ENCODE peak calls at places on chromosomes 6 and 20, in six cellular contexts. K is sigmoid colon, L is tibial nerve, E is NB4, M is heart left ventricle, I is GM12878. R is an unnamed sample.

GRCh38 chr6:53011993-53012392 is 16.9 kb upstream of the GSTA4 start:
- DNase-seq in E (no peak), K (no peak), M (no peak), I (no peak), L (no peak), R (no peak)

GRCh38 chr6:162055365-162055764 is 672.2 kb downstream of the PRKN start:
- DNase-seq in E (no peak), I (no peak), L (no peak), M (no peak), K (no peak), R (no peak)

GRCh38 chr20:48723308-48724264 is 104.2 kb downstream of the PREX1 start:
- DNase-seq in M (no peak), E (peak; percentile 70), I (no peak), L (peak; percentile 51), K (peak; percentile 78), R (no peak)

GRCh38 chr6:10369896-10370295 is 45.0 kb downstream of the TFAP2A start:
- DNase-seq in K (no peak), L (no peak), E (no peak), M (no peak), I (no peak), R (no peak)

GRCh38 chr6:36860126-36860525 is 14.5 kb downstream of the PPIL1 start:
- DNase-seq in E (no peak), L (no peak), I (no peak), M (no peak), K (no peak), R (no peak)

GRCh38 chr6:92341224-92341623 is 1078.1 kb downstream of the EPHA7 start:
- DNase-seq in L (no peak), M (no peak), I (no peak), K (no peak), E (no peak), R (no peak)

GRCh38 chr6:36204068-36204753 is 7.7 kb downstream of the BRPF3 start:
- DNase-seq in M (no peak), E (peak; percentile 88), I (peak; percentile 27), L (no peak), K (no peak), R (no peak)

GRCh38 chr6:38612386-38612965 is 27.3 kb downstream of the BTBD9 start:
- DNase-seq in I (no peak), E (no peak), M (no peak), L (no peak), K (no peak), R (no peak)

GRCh38 chr6:56802570-56802969 is 152.3 kb upstream of the BEND6 start:
- DNase-seq in M (no peak), K (no peak), L (no peak), E (no peak), I (no peak), R (no peak)

GRCh38 chr6:28134015-28134414 is 7.7 kb upstream of the ZKSCAN8 start:
- DNase-seq in L (no peak), M (no peak), E (peak; percentile 72), I (no peak), K (no peak), R (no peak)

GRCh38 chr20:6851136-6851535 is 83.7 kb downstream of the BMP2 start:
- DNase-seq in E (no peak), K (no peak), M (no peak), I (no peak), L (no peak), R (no peak)

GRCh38 chr6:50030777-50031562 is 9.2 kb upstream of the DEFB110 start:
- DNase-seq in E (peak; percentile 32), M (no peak), I (no peak), L (no peak), K (no peak), R (no peak)

GRCh38 chr20:39547546-39548410 is 585.6 kb downstream of the DHX35 start:
- DNase-seq in K (no peak), E (no peak), L (no peak), M (no peak), I (no peak), R (no peak)

GRCh38 chr6:34897130-34897529 is 8.1 kb downstream of the ANKS1A start:
- DNase-seq in I (no peak), E (no peak), K (no peak), M (no peak), L (no peak), R (no peak)

GRCh38 chr20:23081263-23081811 is 4.8 kb downstream of the CD93 start:
- DNase-seq in M (no peak), L (no peak), I (no peak), K (no peak), E (peak; percentile 59), R (no peak)

GRCh38 chr20:57291003-57291402 is 24.6 kb upstream of the BMP7 start:
- DNase-seq in M (no peak), E (no peak), L (no peak), K (no peak), I (no peak), R (no peak)

GRCh38 chr6:82397962-82398692 is 34.5 kb downstream of the TPBG start:
- DNase-seq in K (no peak), I (no peak), M (no peak), E (no peak), L (no peak), R (no peak)

GRCh38 chr6:109166643-109167042 is 71.3 kb downstream of the CEP57L1 start:
- DNase-seq in E (no peak), M (no peak), K (no peak), I (no peak), L (no peak), R (no peak)

GRCh38 chr6:167825759-167826229 is 917 bp upstream of the AFDN start:
- DNase-seq in E (no peak), I (no peak), M (no peak), L (no peak), K (peak; percentile 75), R (no peak)

GRCh38 chr6:42159431-42160024 is 13.6 kb upstream of the GUCA1A start:
- DNase-seq in I (no peak), M (no peak), K (no peak), E (no peak), L (no peak), R (no peak)

GRCh38 chr6:27505209-27506027 is 32.5 kb upstream of the ZNF184 start:
- DNase-seq in I (peak; percentile 63), E (peak; percentile 54), K (peak; percentile 77), L (peak; percentile 69), M (peak; percentile 25), R (no peak)

GRCh38 chr6:160258346-160259142 is at the start of gene SLC22A2:
- DNase-seq in K (no peak), E (no peak), I (no peak), M (no peak), L (no peak), R (peak; percentile 57)

GRCh38 chr20:17969884-17970409 is 1.1 kb downstream of the MGME1 start:
- DNase-seq in M (peak; percentile 39), E (peak; percentile 90), K (no peak), I (no peak), L (peak; percentile 29), R (no peak)

GRCh38 chr6:106134906-106135634 is 48.9 kb downstream of the PRDM1 start:
- DNase-seq in I (no peak), E (no peak), M (no peak), L (no peak), K (no peak), R (no peak)

GRCh38 chr6:35083507-35083906 is 57.6 kb downstream of the TCP11 start:
- DNase-seq in E (peak; percentile 32), K (peak; percentile 53), I (no peak), M (peak; percentile 10), L (no peak), R (no peak)

DNA sequence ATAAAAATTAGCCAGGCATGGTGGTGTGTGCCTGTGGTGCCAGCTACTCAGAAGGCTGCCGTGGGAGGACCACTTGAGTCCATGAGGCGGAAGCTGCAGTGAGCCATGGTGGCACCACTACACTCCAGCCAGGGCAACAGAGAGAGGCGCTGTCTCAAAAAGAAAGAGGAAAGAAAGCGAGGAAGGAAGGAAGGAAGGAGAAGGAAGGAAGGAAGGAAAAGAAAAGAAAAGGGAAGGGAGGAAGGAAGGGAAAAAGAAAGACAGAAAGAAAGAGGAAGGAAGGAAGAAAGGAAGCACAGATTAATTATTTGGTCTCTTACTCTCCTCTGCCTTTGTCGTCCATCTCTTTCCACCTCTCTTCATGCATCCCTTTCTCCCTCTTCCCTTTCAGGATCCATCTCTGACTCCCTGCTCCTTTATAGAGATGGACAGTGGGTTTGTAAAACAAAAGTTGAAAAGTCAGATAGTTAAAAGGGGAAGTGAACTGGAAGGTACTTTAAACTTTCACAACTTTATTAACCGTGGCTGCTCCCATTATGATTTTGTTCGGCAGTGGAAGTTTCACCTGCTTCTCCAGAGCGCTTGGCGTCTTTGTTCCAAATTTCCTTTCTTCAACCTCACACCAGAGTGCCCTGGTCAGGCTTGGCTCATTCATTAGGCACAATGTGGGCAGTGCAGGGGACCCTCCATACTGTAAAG is 1.5 kb downstream of the HLA-DQA1 start:
- DNase-seq in L (no peak), K (no peak), I (no peak), E (no peak), M (no peak), R (no peak)
- TF ChIP-seq POLR2A in L (no peak), K (no peak), I (peak; percentile 43), E (no peak), M (no peak), R (no peak)

GRCh38 chr20:62121776-62122658 is at the start of gene LSM14B:
- DNase-seq in I (peak; percentile 78), E (peak; percentile 98), L (peak; percentile 84), K (peak; percentile 98), M (peak; percentile 97), R (peak; percentile 99)
- TF ChIP-seq POLR2A in I (peak; percentile 71), E (peak; percentile 41), L (peak; percentile 61), K (no peak), M (no peak), R (no peak)

DNA sequence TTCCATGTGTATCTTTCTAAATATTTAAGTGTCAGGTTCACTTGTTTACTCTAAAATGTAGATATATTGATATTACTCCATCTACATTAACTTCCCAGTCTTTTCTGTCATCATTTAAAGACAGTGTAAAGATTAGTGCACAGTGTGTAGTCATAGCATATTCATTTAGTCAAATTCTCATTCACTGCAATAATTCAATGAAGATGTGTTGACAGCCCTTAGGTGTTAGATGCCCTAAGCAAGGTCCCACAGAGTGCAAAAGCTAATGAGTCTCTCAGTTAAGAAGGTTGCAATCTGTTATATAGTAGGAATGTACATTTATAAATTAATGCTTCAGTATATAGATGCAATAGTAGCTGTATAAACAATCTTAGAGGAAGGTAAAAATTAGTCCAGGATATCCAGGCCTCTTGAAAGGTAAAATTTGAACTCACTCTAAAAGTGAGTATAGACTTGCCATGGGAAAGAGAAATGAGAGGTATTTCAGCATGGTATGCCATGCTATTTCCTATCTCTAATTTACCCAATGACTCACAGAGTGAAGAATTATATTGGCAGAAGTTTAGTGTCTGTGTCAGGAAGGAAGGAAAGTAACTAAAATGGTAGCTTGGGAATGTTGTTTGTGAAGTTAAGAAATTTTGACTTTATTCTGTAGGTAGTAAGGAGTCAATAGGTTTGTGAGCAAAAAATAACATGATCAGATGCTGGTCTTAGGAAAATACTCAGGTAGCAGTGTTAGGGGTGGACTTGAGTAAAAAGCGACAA is 969.9 kb upstream of the CITED2 start:
- DNase-seq in I (no peak), L (no peak), M (no peak), E (no peak), K (no peak), R (no peak)
- TF ChIP-seq POLR2A in I (no peak), L (no peak), M (no peak), E (no peak), K (no peak), R (no peak)

DNA sequence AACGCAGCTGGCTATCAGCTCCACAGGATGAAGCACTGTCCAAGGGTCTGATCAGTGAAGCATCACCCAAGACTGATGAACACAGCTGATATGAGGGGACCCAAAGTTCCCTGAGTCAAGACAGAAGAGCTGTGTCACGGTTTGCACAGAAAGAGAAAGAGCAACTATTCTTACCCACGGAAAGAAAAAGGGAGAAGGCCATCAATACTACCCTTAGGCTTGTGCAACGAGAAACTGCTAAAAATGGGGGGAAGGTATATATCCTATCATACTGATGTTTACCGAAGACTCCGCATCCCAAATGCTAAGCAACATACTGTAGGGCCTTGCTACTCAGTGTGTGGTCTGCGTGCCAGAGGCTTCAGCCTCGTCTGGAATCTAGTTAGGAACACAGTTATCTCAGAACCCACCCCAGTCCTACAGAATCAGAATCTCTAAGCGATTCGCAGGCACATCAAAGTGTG is 665 bp downstream of the FASTKD5 start:
- DNase-seq in K (no peak), I (no peak), E (no peak), M (no peak), L (no peak), R (no peak)
- TF ChIP-seq POLR2A in K (no peak), I (no peak), E (no peak), M (no peak), L (no peak), R (no peak)

R was measured in esophagus muscularis mucosa.